ENCODE peak calls at places on chromosomes 7 and 10, in nine cellular contexts. P is left lung, H is fibroblast of lung, A is brain microvascular endothelial cell, X is Caco-2, D is psoas muscle, L is ovary, V is adrenal gland, G is testis. S is an unnamed sample. For H3K36me3 and H3K27me3, the result is how much of the 10 kb centered on the place peaks cover.

GRCh38 chr10:14507156-14507555 is 176.4 kb upstream of the FRMD4A start:
- DNase-seq in P (no peak), H (no peak), A (no peak), X (no peak), D (no peak), L (no peak), V (no peak), G (no peak), S (no peak)

GRCh38 chr7:113892818-113893217 is 26.0 kb downstream of the PPP1R3A start:
- DNase-seq in P (no peak), H (peak), A (peak), X (no peak), D (no peak), L (no peak), V (no peak), G (no peak), S (no peak)

GRCh38 chr7:127665922-127666321 is 13.9 kb downstream of the SND1 start:
- DNase-seq in P (no peak), H (no peak), A (no peak), X (no peak), D (no peak), L (no peak), V (no peak), G (no peak), S (peak)

GRCh38 chr10:30701471-30702173 is 72.1 kb upstream of the LYZL2 start:
- DNase-seq in P (no peak), H (peak), A (peak), X (no peak), D (no peak), L (no peak), V (no peak), G (no peak), S (no peak)

GRCh38 chr10:98414578-98414931 is 427 bp downstream of the PYROXD2 start:
- DNase-seq in P (no peak), H (no peak), A (no peak), X (no peak), D (no peak), L (no peak), V (no peak), G (no peak), S (no peak)

GRCh38 chr10:72814134-72814790 is 79.3 kb upstream of the OIT3 start:
- DNase-seq in P (no peak), H (peak), A (no peak), X (no peak), D (no peak), L (no peak), V (no peak), G (no peak), S (no peak)

GRCh38 chr10:122774269-122774668 is 71.4 kb downstream of the CUZD1 start:
- DNase-seq in P (no peak), H (no peak), A (no peak), X (no peak), D (no peak), L (no peak), V (no peak), G (no peak), S (no peak)

GRCh38 chr7:73504017-73504416 is 18.1 kb downstream of the BAZ1B start:
- DNase-seq in P (no peak), H (peak), A (no peak), X (no peak), D (no peak), L (no peak), V (no peak), G (no peak), S (no peak)

GRCh38 chr7:130699686-130700085 is 13.3 kb upstream of the TSGA13 start:
- DNase-seq in P (no peak), H (no peak), A (no peak), X (no peak), D (no peak), L (no peak), V (no peak), G (no peak), S (no peak)

GRCh38 chr7:47557317-47557985 is 24.5 kb downstream of the TNS3 start:
- DNase-seq in P (no peak), H (peak), A (peak), X (no peak), D (peak), L (no peak), V (no peak), G (no peak), S (no peak)

GRCh38 chr10:111077715-111078504 is 1.1 kb downstream of the ADRA2A start:
- DNase-seq in P (no peak), H (no peak), A (no peak), X (no peak), D (no peak), L (peak), V (no peak), G (peak), S (peak)

GRCh38 chr10:124375353-124375614 is 43.4 kb downstream of the OAT start:
- DNase-seq in P (no peak), H (no peak), A (no peak), X (no peak), D (no peak), L (no peak), V (no peak), G (no peak), S (no peak)

GRCh38 chr7:47147213-47147631 is 434.7 kb downstream of the TNS3 start:
- DNase-seq in P (peak), H (peak), A (no peak), X (no peak), D (no peak), L (no peak), V (no peak), G (no peak), S (no peak)

GRCh38 chr7:47574473-47575328 is 7.2 kb downstream of the TNS3 start:
- DNase-seq in P (peak), H (no peak), A (no peak), X (no peak), D (no peak), L (no peak), V (no peak), G (peak), S (no peak)

GRCh38 chr7:130831817-130832481 is 97.9 kb upstream of the KLF14 start:
- DNase-seq in P (no peak), H (peak), A (no peak), X (peak), D (no peak), L (no peak), V (no peak), G (no peak), S (peak)

GRCh38 chr7:4882169-4882741 is 1.3 kb downstream of the RADIL start:
- DNase-seq in P (peak), H (peak), A (peak), X (no peak), D (peak), L (peak), V (peak), G (peak), S (peak)
- H3K4me3 ChIP-seq in P (peak), H (peak), A (peak), X (no peak), D (peak), L (peak), V (peak), G (peak), S (peak)

GRCh38 chr10:11262210-11263038 is 244.8 kb downstream of the CELF2 start:
- DNase-seq in P (no peak), H (no peak), A (no peak), X (no peak), D (no peak), L (no peak), V (no peak), G (no peak), S (no peak)
- H3K36me3 ChIP-seq in P (half or more), H (under half), A (under half), X (under half), D (under half), L (under half), V (under half), G (under half), S (under half)

GRCh38 chr10:75295901-75296441 is 60.2 kb upstream of the COMTD1 start:
- DNase-seq in P (no peak), H (peak), A (no peak), X (no peak), D (peak), L (no peak), V (peak), G (no peak), S (no peak)
- H3K27me3 ChIP-seq in P (under half), H (under half), A (under half), X (under half), D (under half), L (under half), V (under half), G (under half), S (under half)

DNA sequence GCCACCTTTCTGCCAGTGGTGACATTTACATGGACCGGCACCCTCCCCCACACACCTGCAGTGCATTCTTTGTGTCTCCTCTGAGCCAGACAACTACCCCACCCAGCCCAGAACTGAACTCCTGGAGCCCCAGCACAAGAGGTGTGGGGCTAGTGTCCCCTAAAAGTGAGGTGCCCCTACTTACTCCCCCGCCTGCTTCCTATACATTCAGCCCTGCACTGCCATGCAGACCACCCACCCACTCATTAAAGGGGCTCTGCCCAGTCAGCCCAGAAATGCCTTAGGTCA is 1.9 kb downstream of the SAP25 start:
- DNase-seq in P (no peak), H (no peak), A (no peak), X (peak), D (no peak), L (no peak), V (no peak), G (no peak), S (peak)
- H3K4me3 ChIP-seq in P (no peak), H (no peak), A (no peak), X (no peak), D (no peak), L (no peak), V (no peak), G (no peak), S (no peak)

S was measured in H7.